ENCODE peak calls at places on chromosomes 3 and 15, in nine cellular contexts. K, N, L, J, I, G, Q, W and Y are unnamed samples.

GRCh38 chr3:177199206-177199765 is 2.0 kb upstream of the TBL1XR1 start:
- DNase-seq in K (no peak), N (no peak), L (no peak), J (no peak), I (no peak), G (no peak), Q (no peak), W (no peak), Y (no peak)

GRCh38 chr15:28114721-28115622 is 15.9 kb upstream of the OCA2 start:
- DNase-seq in K (no peak), N (no peak), L (no peak), J (no peak), I (no peak), G (no peak), Q (no peak), W (no peak), Y (peak; percentile 79)

GRCh38 chr3:69658514-69658913 is 80.8 kb upstream of the MITF start:
- DNase-seq in K (no peak), N (no peak), L (no peak), J (no peak), I (no peak), G (no peak), Q (no peak), W (no peak), Y (no peak)

GRCh38 chr3:172383306-172383796 is 64.9 kb downstream of the GHSR start:
- DNase-seq in K (no peak), N (no peak), L (no peak), J (no peak), I (no peak), G (no peak), Q (no peak), W (no peak), Y (no peak)

GRCh38 chr15:59437473-59437776 is 561 bp upstream of the FAM81A start:
- DNase-seq in K (peak; percentile 9), N (no peak), L (no peak), J (no peak), I (no peak), G (no peak), Q (no peak), W (no peak), Y (no peak)

GRCh38 chr3:119597548-119598288 is at the start of gene PLA1A:
- DNase-seq in K (no peak), N (no peak), L (no peak), J (no peak), I (no peak), G (no peak), Q (no peak), W (no peak), Y (no peak)

GRCh38 chr3:156628095-156628690 is 46.2 kb upstream of the TIPARP start:
- DNase-seq in K (no peak), N (no peak), L (no peak), J (no peak), I (no peak), G (no peak), Q (no peak), W (no peak), Y (no peak)

GRCh38 chr3:50230106-50230832 is 5.7 kb upstream of the GNAI2 start:
- DNase-seq in K (no peak), N (no peak), L (no peak), J (no peak), I (no peak), G (no peak), Q (no peak), W (no peak), Y (no peak)

GRCh38 chr15:68818671-68819450 is 1.8 kb downstream of the ANP32A start:
- DNase-seq in K (peak; percentile 65), N (no peak), L (peak; percentile 40), J (no peak), I (peak; percentile 72), G (peak; percentile 43), Q (peak; percentile 42), W (peak; percentile 55), Y (peak; percentile 94)

GRCh38 chr3:37901721-37902120 is 40.0 kb downstream of the CTDSPL start:
- DNase-seq in K (no peak), N (no peak), L (no peak), J (no peak), I (no peak), G (no peak), Q (no peak), W (no peak), Y (no peak)

GRCh38 chr3:176490357-176490756 is 706.9 kb downstream of the TBL1XR1 start:
- DNase-seq in K (no peak), N (no peak), L (no peak), J (no peak), I (no peak), G (no peak), Q (no peak), W (no peak), Y (no peak)

GRCh38 chr15:27249046-27249722 is 278.2 kb downstream of the GABRG3 start:
- DNase-seq in K (no peak), N (no peak), L (no peak), J (no peak), I (no peak), G (no peak), Q (no peak), W (no peak), Y (no peak)

GRCh38 chr3:71210257-71211002 is 373.1 kb downstream of the FOXP1 start:
- DNase-seq in K (no peak), N (no peak), L (peak; percentile 86), J (no peak), I (no peak), G (peak; percentile 55), Q (peak; percentile 47), W (peak; percentile 24), Y (peak; percentile 77)

GRCh38 chr3:28667646-28668376 is 319.2 kb upstream of the AZI2 start:
- DNase-seq in K (peak; percentile 46), N (peak; percentile 51), L (peak; percentile 77), J (no peak), I (peak; percentile 51), G (peak; percentile 75), Q (peak; percentile 13), W (peak; percentile 46), Y (peak; percentile 66)

GRCh38 chr15:68205558-68205944 is 419 bp upstream of the CALML4 start:
- DNase-seq in K (no peak), N (no peak), L (no peak), J (no peak), I (no peak), G (no peak), Q (no peak), W (no peak), Y (no peak)

GRCh38 chr3:128685001-128685726 is 34.5 kb upstream of the RPN1 start:
- DNase-seq in K (no peak), N (no peak), L (no peak), J (no peak), I (no peak), G (no peak), Q (no peak), W (no peak), Y (no peak)

GRCh38 chr3:15858547-15859506 is 61.0 kb upstream of the ANKRD28 start:
- DNase-seq in K (peak; percentile 24), N (no peak), L (no peak), J (peak; percentile 2), I (peak; percentile 84), G (peak; percentile 84), Q (peak; percentile 57), W (peak; percentile 29), Y (peak; percentile 84)

GRCh38 chr15:101004500-101004899 is 85.3 kb downstream of the LRRK1 start:
- DNase-seq in K (no peak), N (no peak), L (no peak), J (no peak), I (no peak), G (no peak), Q (no peak), W (no peak), Y (peak; percentile 62)

GRCh38 chr15:25863067-25863967 is at the start of gene ATP10A:
- DNase-seq in K (peak; percentile 49), N (no peak), L (no peak), J (no peak), I (no peak), G (no peak), Q (no peak), W (no peak), Y (no peak)

GRCh38 chr15:25863968-25864580 is 947 bp upstream of the ATP10A start:
- DNase-seq in K (no peak), N (no peak), L (no peak), J (no peak), I (no peak), G (no peak), Q (no peak), W (no peak), Y (no peak)

GRCh38 chr15:25860885-25861866 is 2.0 kb downstream of the ATP10A start:
- DNase-seq in K (no peak), N (no peak), L (no peak), J (no peak), I (no peak), G (no peak), Q (no peak), W (no peak), Y (no peak)

GRCh38 chr15:25862469-25863066 is 559 bp downstream of the ATP10A start:
- DNase-seq in K (no peak), N (no peak), L (no peak), J (no peak), I (no peak), G (no peak), Q (no peak), W (no peak), Y (no peak)

GRCh38 chr15:25862087-25862468 is 1.0 kb downstream of the ATP10A start:
- DNase-seq in K (no peak), N (no peak), L (no peak), J (no peak), I (no peak), G (no peak), Q (no peak), W (no peak), Y (no peak)
- TF ChIP-seq POLR2A in K (no peak), N (no peak), L (no peak), J (no peak), I (no peak), G (no peak), Q (no peak), W (no peak), Y (no peak)

GRCh38 chr15:42737529-42738328 is 801 bp upstream of the CDAN1 start:
- DNase-seq in K (no peak), N (peak; percentile 36), L (no peak), J (no peak), I (no peak), G (no peak), Q (no peak), W (no peak), Y (no peak)
- H3K4me3 ChIP-seq in K (peak overlapping the region; percentile 98), N (peak overlapping the region; percentile 85), L (peak overlapping the region; percentile 52), J (peak overlapping the region; percentile 68), I (peak overlapping the region; percentile 89), G (no peak overlapping the region), Q (peak overlapping the region; percentile 75), W (peak overlapping the region; percentile 85), Y (no peak overlapping the region)

GRCh38 chr3:42317137-42317536 is 51.2 kb upstream of the CCK start:
- DNase-seq in K (no peak), N (no peak), L (no peak), J (no peak), I (no peak), G (no peak), Q (no peak), W (no peak), Y (no peak)
- TF ChIP-seq CTCF in K (no peak), N (no peak), L (no peak), J (no peak), I (no peak), G (no peak), Q (no peak), W (no peak), Y (no peak)

DNA sequence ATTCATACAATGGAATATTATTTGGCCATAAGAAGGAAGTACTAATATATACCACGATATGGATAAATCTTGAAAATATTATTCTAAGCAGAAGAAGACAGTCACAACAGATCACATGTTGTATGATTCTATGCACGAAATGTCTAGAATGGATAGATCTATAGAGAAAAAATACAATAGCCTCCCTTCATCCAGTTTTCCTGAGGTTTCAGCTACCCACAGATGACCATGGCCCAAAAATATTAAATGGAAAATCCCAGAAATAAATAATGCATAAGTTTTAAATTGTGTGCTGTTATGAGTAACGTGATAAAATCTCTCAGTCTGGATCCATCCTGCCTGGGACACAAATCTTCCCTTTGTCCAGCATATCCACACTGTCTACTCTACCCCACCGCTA is 162.2 kb upstream of the ST8SIA2 start:
- DNase-seq in K (no peak), N (no peak), L (no peak), J (no peak), I (no peak), G (no peak), Q (no peak), W (no peak), Y (no peak)
- TF ChIP-seq POLR2A in K (no peak), N (no peak), L (no peak), J (no peak), I (no peak), G (no peak), Q (no peak), W (no peak), Y (no peak)